ENCODE peak calls at places on chromosomes 13 and 19, in eight cellular contexts. G is fibroblast of mammary gland, C is endothelial cell, V is cardiac muscle cell, S is breast epithelium, I is AG04450, T is osteoblast, X is GM13977. O is an unnamed sample.

GRCh38 chr13:84870190-84870589 is 929.0 kb downstream of the SLITRK6 start:
- DNase-seq in V (no peak), C (no peak), S (no peak), X (no peak), G (peak), T (no peak), I (no peak), O (no peak)

GRCh38 chr19:44552324-44552723 is 22.8 kb upstream of the CEACAM20 start:
- DNase-seq in I (no peak), T (peak), V (peak), G (peak), C (peak), X (peak), S (no peak), O (peak)

GRCh38 chr13:85386424-85386823 is 412.8 kb downstream of the SLITRK6 start:
- DNase-seq in S (no peak), T (no peak), I (no peak), G (no peak), C (no peak), V (peak), X (no peak), O (no peak)

GRCh38 chr19:2841858-2842574 is 741 bp downstream of the ZNF555 start:
- DNase-seq in S (no peak), T (peak), G (no peak), I (no peak), C (peak), X (peak), V (peak), O (no peak)

GRCh38 chr19:15622991-15623390 is 8.0 kb downstream of the CYP4F8 start:
- DNase-seq in I (no peak), X (no peak), C (no peak), T (no peak), S (no peak), V (no peak), G (no peak), O (peak)

GRCh38 chr13:26348966-26349365 is 95.0 kb downstream of the CDK8 start:
- DNase-seq in X (no peak), G (no peak), V (no peak), I (no peak), S (no peak), C (no peak), T (no peak), O (no peak)

GRCh38 chr13:63307239-63307638 is 1891.6 kb upstream of the PCDH20 start:
- DNase-seq in X (peak), S (no peak), G (no peak), T (no peak), I (no peak), C (no peak), V (no peak), O (no peak)

GRCh38 chr19:3818479-3818878 is 32.3 kb upstream of the MATK start:
- DNase-seq in I (no peak), G (peak), T (peak), V (peak), C (no peak), S (no peak), X (no peak), O (peak)

GRCh38 chr19:29771708-29772415 is 39.9 kb upstream of the CCNE1 start:
- DNase-seq in G (peak), I (peak), X (peak), S (no peak), T (peak), V (peak), C (peak), O (peak)

GRCh38 chr13:94416454-94417080 is 62.9 kb downstream of the DCT start:
- DNase-seq in I (no peak), T (no peak), X (no peak), V (peak), S (no peak), G (peak), C (peak), O (no peak)

GRCh38 chr19:49866933-49867782 is at the start of gene PNKP:
- DNase-seq in S (peak), I (peak), V (peak), C (peak), X (peak), G (peak), T (peak), O (peak)

GRCh38 chr19:10389863-10390262 is 9.5 kb upstream of the TYK2 start:
- DNase-seq in G (no peak), S (no peak), X (no peak), I (no peak), T (peak), V (no peak), C (no peak), O (no peak)

GRCh38 chr19:7550987-7551761 is 15.7 kb downstream of the PNPLA6 start:
- DNase-seq in S (peak), I (no peak), T (peak), C (peak), V (peak), G (peak), X (peak), O (no peak)

GRCh38 chr13:63680704-63681103 is 2265.1 kb upstream of the PCDH20 start:
- DNase-seq in S (no peak), V (no peak), G (no peak), I (no peak), T (no peak), X (no peak), C (no peak), O (no peak)

GRCh38 chr19:18418034-18418724 is 1.0 kb upstream of the SSBP4 start:
- DNase-seq in X (no peak), C (no peak), S (no peak), G (no peak), I (no peak), T (peak), V (no peak), O (no peak)

GRCh38 chr19:48833977-48834376 is 2.3 kb downstream of the HSD17B14 start:
- DNase-seq in V (no peak), T (no peak), X (no peak), S (no peak), I (no peak), G (no peak), C (no peak), O (no peak)

GRCh38 chr13:42925626-42926025 is 66.4 kb downstream of the EPSTI1 start:
- DNase-seq in I (no peak), V (no peak), X (no peak), T (no peak), S (no peak), G (no peak), C (no peak), O (no peak)

GRCh38 chr19:44685877-44686276 is 13.1 kb upstream of the CEACAM16 start:
- DNase-seq in S (no peak), C (no peak), V (no peak), G (peak), X (no peak), T (peak), I (no peak), O (peak)

GRCh38 chr13:30033681-30034447 is 183.4 kb upstream of the UBL3 start:
- DNase-seq in G (peak), T (peak), I (peak), V (peak), C (no peak), S (no peak), X (no peak), O (no peak)

GRCh38 chr13:111239754-111240670 is 80.4 kb upstream of the TEX29 start:
- DNase-seq in I (no peak), C (no peak), S (no peak), G (peak), X (no peak), T (no peak), V (no peak), O (no peak)

GRCh38 chr19:54180691-54181091 is 7.7 kb upstream of the TMC4 start:
- DNase-seq in T (peak), V (no peak), I (no peak), G (no peak), C (no peak), S (no peak), X (no peak), O (no peak)

GRCh38 chr13:34087791-34088190 is 269.8 kb downstream of the RFC3 start:
- DNase-seq in I (no peak), G (no peak), X (no peak), T (no peak), V (no peak), S (no peak), C (no peak), O (no peak)

DNA sequence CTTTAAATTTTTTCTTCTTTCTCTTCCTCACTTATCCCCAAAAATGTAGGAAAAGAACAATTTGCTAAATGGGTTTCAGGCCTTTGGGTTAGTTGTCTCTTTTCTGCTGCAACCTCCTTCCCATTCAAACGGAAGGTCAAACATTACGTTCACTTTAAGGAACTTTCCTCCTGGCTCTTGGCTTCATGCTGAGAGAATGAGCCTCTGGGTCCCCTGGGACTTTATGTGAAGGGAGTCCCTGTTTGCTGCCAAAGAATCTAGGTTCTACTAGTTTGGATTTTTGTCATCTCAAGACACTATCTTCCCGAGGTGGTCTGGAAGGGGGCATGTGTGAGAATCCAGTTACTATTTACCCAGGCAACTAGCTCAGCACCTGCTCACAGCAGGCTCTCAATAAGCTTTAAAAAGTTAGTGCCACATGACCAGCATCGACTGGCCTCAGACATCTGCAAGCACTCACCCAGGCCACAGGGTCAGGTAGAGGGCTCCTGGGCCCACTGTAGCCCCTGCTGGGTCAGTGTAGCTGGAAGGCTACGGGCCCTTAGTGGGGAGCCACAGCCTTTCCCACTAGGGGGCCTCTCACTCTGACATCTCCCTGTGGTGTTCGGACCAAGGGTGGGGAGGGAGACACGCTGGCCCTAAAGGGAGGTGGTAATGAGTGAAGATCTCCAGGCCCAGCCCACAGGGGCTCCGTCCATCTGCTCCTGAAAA is 40.5 kb downstream of the FAM124A start:
- DNase-seq in T (no peak), V (peak), C (no peak), X (no peak), S (no peak), G (no peak), I (no peak), O (no peak)
- TF ChIP-seq CTCF in T (peak), V (peak), C (no peak), X (peak), S (no peak), G (peak), I (peak), O (no peak)

DNA sequence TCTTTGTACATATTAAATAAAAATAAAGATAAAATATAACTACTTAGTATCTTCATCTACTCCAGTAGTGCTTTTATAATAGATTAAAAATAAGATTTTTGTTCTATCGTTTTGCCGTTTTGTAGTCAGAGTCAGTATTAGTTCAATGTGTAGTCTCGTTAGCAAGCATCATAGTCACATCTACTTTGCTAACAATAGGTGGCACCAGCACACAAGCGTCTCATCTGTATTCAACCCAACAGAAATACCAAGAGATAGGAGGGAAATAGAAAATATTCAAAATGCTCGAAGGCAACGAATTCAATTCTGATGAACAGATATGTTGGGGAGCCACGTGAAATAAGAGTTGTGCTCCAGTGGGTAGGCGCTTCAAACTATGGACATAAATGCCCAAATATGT is 21.4 kb upstream of the MICU2 start:
- DNase-seq in G (peak), C (no peak), T (no peak), V (no peak), X (peak), S (no peak), I (no peak), O (peak)
- TF ChIP-seq CTCF in G (peak), C (no peak), T (peak), V (peak), X (peak), S (no peak), I (peak), O (no peak)

DNA sequence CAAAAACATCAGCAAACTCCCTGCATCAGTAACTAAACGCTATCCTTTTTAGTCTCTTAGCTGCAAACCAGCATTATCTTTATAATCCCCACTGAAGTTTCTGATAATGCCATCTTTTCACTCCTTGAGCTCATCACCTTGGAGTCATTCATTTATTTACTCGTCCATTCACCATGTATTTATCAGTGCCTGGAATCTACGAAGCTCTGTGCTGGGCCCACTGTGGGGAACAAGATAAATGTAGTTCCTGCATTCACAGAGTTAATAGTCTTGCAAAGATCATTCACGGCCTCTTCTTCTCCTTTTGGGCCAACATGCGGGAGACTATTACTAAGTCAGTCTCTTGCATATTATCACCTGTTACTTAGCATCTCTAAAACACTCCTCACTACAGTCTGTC is 89.4 kb downstream of the HS6ST3 start:
- DNase-seq in X (no peak), V (no peak), G (no peak), C (no peak), T (no peak), S (no peak), I (no peak), O (no peak)
- TF ChIP-seq CTCF in X (no peak), V (no peak), G (no peak), C (no peak), T (no peak), S (no peak), I (no peak), O (no peak)

DNA sequence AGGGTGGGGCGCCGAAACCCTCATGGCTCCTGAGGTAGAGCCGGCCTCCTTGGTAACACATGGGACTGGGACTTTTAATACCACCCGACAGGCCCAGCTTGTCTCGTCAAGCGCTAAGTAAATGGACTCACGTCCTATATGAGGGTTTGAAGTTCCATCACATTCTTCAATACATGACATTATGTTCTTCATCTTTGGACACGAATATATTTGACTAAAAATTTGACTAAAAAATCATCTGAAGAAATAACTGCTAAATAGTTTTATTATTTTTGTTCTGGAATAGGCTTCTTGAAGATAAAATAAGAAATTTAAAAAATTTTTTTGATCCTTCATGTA is 335 bp upstream of the ZNF607 start:
- DNase-seq in T (no peak), S (no peak), V (no peak), G (no peak), X (no peak), I (no peak), C (no peak), O (no peak)
- TF ChIP-seq CTCF in T (no peak), S (no peak), V (no peak), G (no peak), X (no peak), I (no peak), C (no peak), O (peak)

GRCh38 chr19:947090-947706 is 21.4 kb downstream of the ARID3A start:
- DNase-seq in I (no peak), X (peak), V (no peak), S (no peak), G (no peak), T (no peak), C (no peak), O (no peak)
- TF ChIP-seq CTCF in I (no peak), X (peak), V (no peak), S (no peak), G (no peak), T (no peak), C (no peak), O (no peak)

GRCh38 chr19:51926784-51927741 is at the start of gene ZNF613:
- DNase-seq in T (peak), X (peak), C (peak), V (peak), I (peak), S (peak), G (peak), O (peak)
- TF ChIP-seq CTCF in T (peak), X (peak), C (no peak), V (peak), I (peak), S (no peak), G (peak), O (no peak)

O was measured in Calu3.